ENCODE peak calls at places on chromosomes 12 and 14, in six cellular contexts. One of them, this sample, is unnamed.

GRCh38 chr14:70416322-70416716 is 571 bp downstream of the SYNJ2BP start:
- DNase-seq in ELR: peak
- DNase-seq in neural crest cell: no peak
- DNase-seq in cardiac muscle cell: peak
- DNase-seq in NCI-H1694 treated with DMSO at 0.1 percent for 48 hours: peak
- DNase-seq in SW480: peak
- DNase-seq in this sample: no peak

GRCh38 chr12:2052861-2053674 is at the start of gene CACNA1C:
- DNase-seq in NCI-H1694 treated with DMSO at 0.1 percent for 48 hours: peak
- DNase-seq in ELR: peak
- DNase-seq in SW480: peak
- DNase-seq in cardiac muscle cell: peak
- DNase-seq in neural crest cell: peak
- DNase-seq in this sample: peak

GRCh38 chr12:89356069-89356665 is 3.9 kb upstream of the DUSP6 start:
- DNase-seq in NCI-H1694 treated with DMSO at 0.1 percent for 48 hours: no peak
- DNase-seq in neural crest cell: no peak
- DNase-seq in cardiac muscle cell: no peak
- DNase-seq in SW480: peak
- DNase-seq in ELR: no peak
- DNase-seq in this sample: no peak

GRCh38 chr12:123571343-123571813 is 13.0 kb upstream of the TMED2 start:
- DNase-seq in ELR: peak
- DNase-seq in NCI-H1694 treated with DMSO at 0.1 percent for 48 hours: no peak
- DNase-seq in SW480: peak
- DNase-seq in cardiac muscle cell: peak
- DNase-seq in neural crest cell: no peak
- DNase-seq in this sample: peak

GRCh38 chr12:79274571-79275064 is 410.0 kb downstream of the SYT1 start:
- DNase-seq in ELR: no peak
- DNase-seq in NCI-H1694 treated with DMSO at 0.1 percent for 48 hours: no peak
- DNase-seq in neural crest cell: no peak
- DNase-seq in cardiac muscle cell: no peak
- DNase-seq in SW480: no peak
- DNase-seq in this sample: no peak

GRCh38 chr14:40838601-40839000 is 768.1 kb upstream of the LRFN5 start:
- DNase-seq in NCI-H1694 treated with DMSO at 0.1 percent for 48 hours: no peak
- DNase-seq in neural crest cell: no peak
- DNase-seq in SW480: no peak
- DNase-seq in cardiac muscle cell: no peak
- DNase-seq in ELR: no peak
- DNase-seq in this sample: no peak

GRCh38 chr14:59283380-59283779 is 94.9 kb downstream of the DAAM1 start:
- DNase-seq in NCI-H1694 treated with DMSO at 0.1 percent for 48 hours: no peak
- DNase-seq in SW480: no peak
- DNase-seq in neural crest cell: no peak
- DNase-seq in ELR: no peak
- DNase-seq in cardiac muscle cell: peak
- DNase-seq in this sample: no peak

GRCh38 chr14:50363734-50364113 is 33.0 kb downstream of the CDKL1 start:
- DNase-seq in NCI-H1694 treated with DMSO at 0.1 percent for 48 hours: no peak
- DNase-seq in ELR: peak
- DNase-seq in neural crest cell: no peak
- DNase-seq in SW480: no peak
- DNase-seq in cardiac muscle cell: peak
- DNase-seq in this sample: no peak

GRCh38 chr14:35446450-35446849 is 41.9 kb upstream of the NFKBIA start:
- DNase-seq in SW480: no peak
- DNase-seq in cardiac muscle cell: no peak
- DNase-seq in NCI-H1694 treated with DMSO at 0.1 percent for 48 hours: no peak
- DNase-seq in neural crest cell: no peak
- DNase-seq in ELR: no peak
- DNase-seq in this sample: no peak

GRCh38 chr14:100738269-100738691 is 11.6 kb downstream of the DLK1 start:
- DNase-seq in neural crest cell: no peak
- DNase-seq in cardiac muscle cell: no peak
- DNase-seq in SW480: no peak
- DNase-seq in NCI-H1694 treated with DMSO at 0.1 percent for 48 hours: no peak
- DNase-seq in ELR: no peak
- DNase-seq in this sample: no peak

GRCh38 chr14:50944647-50945413 is 547 bp upstream of the PYGL start:
- DNase-seq in SW480: peak
- DNase-seq in NCI-H1694 treated with DMSO at 0.1 percent for 48 hours: peak
- DNase-seq in neural crest cell: no peak
- DNase-seq in cardiac muscle cell: peak
- DNase-seq in ELR: peak
- DNase-seq in this sample: peak

GRCh38 chr14:31977001-31977556 is 100.0 kb upstream of the ARHGAP5 start:
- DNase-seq in SW480: no peak
- DNase-seq in NCI-H1694 treated with DMSO at 0.1 percent for 48 hours: no peak
- DNase-seq in cardiac muscle cell: no peak
- DNase-seq in neural crest cell: no peak
- DNase-seq in ELR: no peak
- DNase-seq in this sample: no peak

GRCh38 chr14:79578470-79578869 is 632.8 kb downstream of the DIO2 start:
- DNase-seq in neural crest cell: no peak
- DNase-seq in cardiac muscle cell: no peak
- DNase-seq in NCI-H1694 treated with DMSO at 0.1 percent for 48 hours: no peak
- DNase-seq in ELR: no peak
- DNase-seq in SW480: no peak
- DNase-seq in this sample: no peak

GRCh38 chr12:68481181-68481941 is 129.3 kb upstream of the RAP1B start:
- DNase-seq in neural crest cell: no peak
- DNase-seq in NCI-H1694 treated with DMSO at 0.1 percent for 48 hours: no peak
- DNase-seq in cardiac muscle cell: no peak
- DNase-seq in ELR: peak
- DNase-seq in SW480: no peak
- DNase-seq in this sample: no peak

GRCh38 chr12:57896437-57897201 is 44.7 kb upstream of the ATP23 start:
- DNase-seq in cardiac muscle cell: peak
- DNase-seq in NCI-H1694 treated with DMSO at 0.1 percent for 48 hours: peak
- DNase-seq in neural crest cell: peak
- DNase-seq in SW480: peak
- DNase-seq in ELR: peak
- DNase-seq in this sample: no peak

GRCh38 chr12:7081037-7081436 is 11.2 kb downstream of the C1R start:
- DNase-seq in cardiac muscle cell: no peak
- DNase-seq in NCI-H1694 treated with DMSO at 0.1 percent for 48 hours: no peak
- DNase-seq in neural crest cell: no peak
- DNase-seq in ELR: no peak
- DNase-seq in SW480: no peak
- DNase-seq in this sample: no peak

GRCh38 chr12:57740656-57741412 is 2.3 kb upstream of the AGAP2 start:
- DNase-seq in cardiac muscle cell: no peak
- DNase-seq in ELR: no peak
- DNase-seq in neural crest cell: no peak
- DNase-seq in NCI-H1694 treated with DMSO at 0.1 percent for 48 hours: no peak
- DNase-seq in SW480: no peak
- DNase-seq in this sample: no peak

GRCh38 chr12:16359512-16360491 is 12.4 kb downstream of the MGST1 start:
- DNase-seq in ELR: peak
- DNase-seq in cardiac muscle cell: peak
- DNase-seq in SW480: no peak
- DNase-seq in neural crest cell: peak
- DNase-seq in NCI-H1694 treated with DMSO at 0.1 percent for 48 hours: no peak
- DNase-seq in this sample: no peak

GRCh38 chr14:69464829-69465228 is 19.7 kb upstream of the PLEKHD1 start:
- DNase-seq in ELR: peak
- DNase-seq in SW480: no peak
- DNase-seq in NCI-H1694 treated with DMSO at 0.1 percent for 48 hours: no peak
- DNase-seq in cardiac muscle cell: peak
- DNase-seq in neural crest cell: no peak
- DNase-seq in this sample: no peak

GRCh38 chr12:15346488-15346887 is 24.2 kb downstream of the PTPRO start:
- DNase-seq in ELR: no peak
- DNase-seq in NCI-H1694 treated with DMSO at 0.1 percent for 48 hours: no peak
- DNase-seq in SW480: no peak
- DNase-seq in cardiac muscle cell: no peak
- DNase-seq in neural crest cell: no peak
- DNase-seq in this sample: no peak

GRCh38 chr14:26595922-26596721 is 1.7 kb downstream of the NOVA1 start:
- DNase-seq in ELR: no peak
- DNase-seq in SW480: no peak
- DNase-seq in NCI-H1694 treated with DMSO at 0.1 percent for 48 hours: peak
- DNase-seq in cardiac muscle cell: peak
- DNase-seq in neural crest cell: peak
- DNase-seq in this sample: peak

GRCh38 chr12:87216436-87216835 is 812.8 kb downstream of the C12orf50 start:
- DNase-seq in NCI-H1694 treated with DMSO at 0.1 percent for 48 hours: no peak
- DNase-seq in SW480: no peak
- DNase-seq in cardiac muscle cell: peak
- DNase-seq in ELR: peak
- DNase-seq in neural crest cell: no peak
- DNase-seq in this sample: no peak

GRCh38 chr14:33714527-33715222 is 236.2 kb downstream of the EGLN3 start:
- DNase-seq in neural crest cell: no peak
- DNase-seq in ELR: no peak
- DNase-seq in SW480: no peak
- DNase-seq in NCI-H1694 treated with DMSO at 0.1 percent for 48 hours: no peak
- DNase-seq in cardiac muscle cell: no peak
- DNase-seq in this sample: no peak

GRCh38 chr12:110058875-110059615 is 10.7 kb upstream of the C12orf76 start:
- DNase-seq in cardiac muscle cell: no peak
- DNase-seq in neural crest cell: no peak
- DNase-seq in ELR: no peak
- DNase-seq in SW480: no peak
- DNase-seq in NCI-H1694 treated with DMSO at 0.1 percent for 48 hours: peak
- DNase-seq in this sample: peak

GRCh38 chr12:109756457-109756856 is 42.8 kb downstream of the FAM222A start:
- DNase-seq in ELR: no peak
- DNase-seq in NCI-H1694 treated with DMSO at 0.1 percent for 48 hours: no peak
- DNase-seq in neural crest cell: no peak
- DNase-seq in SW480: no peak
- DNase-seq in cardiac muscle cell: no peak
- DNase-seq in this sample: no peak

GRCh38 chr14:102464846-102465341 is 44.7 kb downstream of the ANKRD9 start:
- DNase-seq in cardiac muscle cell: no peak
- DNase-seq in SW480: no peak
- DNase-seq in ELR: no peak
- DNase-seq in neural crest cell: no peak
- DNase-seq in NCI-H1694 treated with DMSO at 0.1 percent for 48 hours: no peak
- DNase-seq in this sample: no peak

This sample was measured in NCI-H446 treated with DMSO at 0.1 percent for 48 hours.